ENCODE peak calls at places on chromosomes 6 and 20, in seven cellular contexts. B is testis, C is stomach, H is HCT116, Y is ovary, F is upper lobe of left lung, J is heart left ventricle. G is an unnamed sample.

GRCh38 chr6:127737009-127737486 is 160.1 kb downstream of the C6orf58 start:
- DNase-seq in J (no peak), H (peak), F (peak), B (peak), C (peak), Y (no peak), G (no peak)

GRCh38 chr20:63639093-63639860 is 12.4 kb upstream of the GMEB2 start:
- DNase-seq in J (peak), F (peak), Y (no peak), B (no peak), H (no peak), C (peak), G (peak)

GRCh38 chr6:167791036-167791779 is 35.5 kb upstream of the AFDN start:
- DNase-seq in Y (no peak), H (no peak), F (no peak), C (no peak), J (no peak), B (peak), G (peak)

GRCh38 chr20:53028337-53029007 is 56.3 kb downstream of the TSHZ2 start:
- DNase-seq in C (no peak), F (no peak), B (no peak), H (no peak), J (no peak), Y (no peak), G (no peak)

GRCh38 chr20:24875078-24875477 is 74.0 kb upstream of the CST7 start:
- DNase-seq in B (no peak), H (no peak), C (no peak), Y (no peak), F (no peak), J (no peak), G (no peak)

GRCh38 chr6:169933839-169934698 is 182.6 kb downstream of the ERMARD start:
- DNase-seq in B (peak), Y (peak), F (peak), J (peak), C (peak), H (no peak), G (no peak)

GRCh38 chr6:36605102-36605501 is 10.9 kb downstream of the SRSF3 start:
- DNase-seq in B (no peak), J (no peak), Y (no peak), F (peak), C (no peak), H (no peak), G (peak)

GRCh38 chr6:152746172-152746553 is 4.4 kb upstream of the VIP start:
- DNase-seq in B (no peak), J (no peak), H (peak), C (no peak), F (no peak), Y (no peak), G (no peak)

GRCh38 chr6:135651964-135652755 is 154.6 kb upstream of the AHI1 start:
- DNase-seq in Y (no peak), J (no peak), F (no peak), C (no peak), H (no peak), B (no peak), G (no peak)

GRCh38 chr6:36204068-36204753 is 7.7 kb downstream of the BRPF3 start:
- DNase-seq in B (no peak), H (no peak), C (no peak), J (no peak), F (no peak), Y (no peak), G (no peak)

GRCh38 chr6:56930846-56931245 is 24.1 kb upstream of the BEND6 start:
- DNase-seq in F (no peak), J (no peak), Y (no peak), B (no peak), C (no peak), H (no peak), G (no peak)

GRCh38 chr6:96391776-96392175 is 129.8 kb upstream of the UFL1 start:
- DNase-seq in F (peak), H (no peak), C (peak), B (peak), J (no peak), Y (peak), G (no peak)

GRCh38 chr20:4136967-4137334 is 121.6 kb upstream of the RNF24 start:
- DNase-seq in Y (no peak), C (no peak), B (no peak), F (no peak), H (no peak), J (no peak), G (no peak)

GRCh38 chr20:43442310-43442880 is 15.3 kb upstream of the SRSF6 start:
- DNase-seq in Y (no peak), H (no peak), C (no peak), F (no peak), J (no peak), B (no peak), G (no peak)

GRCh38 chr6:73516712-73517489 is 3.9 kb downstream of the EEF1A1 start:
- DNase-seq in H (no peak), F (no peak), Y (no peak), J (no peak), B (no peak), C (no peak), G (no peak)

GRCh38 chr20:48653706-48654051 is 174.1 kb downstream of the PREX1 start:
- DNase-seq in J (no peak), C (no peak), F (no peak), Y (no peak), B (no peak), H (no peak), G (no peak)

GRCh38 chr6:83908813-83909212 is 49.3 kb downstream of the CYB5R4 start:
- DNase-seq in C (no peak), F (no peak), J (no peak), H (no peak), Y (no peak), B (no peak), G (no peak)

GRCh38 chr20:8082999-8083398 is 49.1 kb upstream of the PLCB1 start:
- DNase-seq in J (no peak), F (no peak), Y (no peak), H (no peak), B (no peak), C (no peak), G (no peak)

GRCh38 chr6:132734694-132735236 is 20.9 kb upstream of the VNN1 start:
- DNase-seq in B (no peak), Y (no peak), F (no peak), C (no peak), H (peak), J (no peak), G (no peak)

GRCh38 chr6:170096191-170096802 is 194.6 kb downstream of the DLL1 start:
- DNase-seq in H (no peak), C (peak), Y (no peak), B (peak), J (peak), F (no peak), G (peak)

GRCh38 chr6:20630136-20630535 is 95.9 kb downstream of the CDKAL1 start:
- DNase-seq in J (no peak), Y (no peak), C (no peak), F (no peak), B (no peak), H (no peak), G (no peak)

GRCh38 chr6:100695445-100695844 is 185.7 kb downstream of the ASCC3 start:
- DNase-seq in H (no peak), F (no peak), B (no peak), J (no peak), C (no peak), Y (no peak), G (no peak)

GRCh38 chr20:64077094-64077493 is 2.2 kb downstream of the RGS19 start:
- DNase-seq in B (no peak), C (no peak), H (no peak), J (no peak), Y (no peak), F (peak), G (peak)

GRCh38 chr6:158060447-158061360 is 79.0 kb downstream of the SYNJ2 start:
- DNase-seq in F (peak), J (peak), H (no peak), C (peak), Y (peak), B (peak), G (peak)

GRCh38 chr20:35739294-35740163 is 2.5 kb downstream of the RBM39 start:
- DNase-seq in H (no peak), B (no peak), F (no peak), C (no peak), J (no peak), Y (no peak), G (no peak)

GRCh38 chr20:32480361-32481199 is 104.6 kb downstream of the NOL4L start:
- DNase-seq in F (no peak), Y (no peak), C (no peak), B (no peak), H (no peak), J (no peak), G (no peak)
- H3K27ac ChIP-seq in F (peak), Y (no peak), C (peak), B (no peak), H (no peak), J (peak), G (peak)

GRCh38 chr20:22548040-22548439 is 36.3 kb downstream of the FOXA2 start:
- DNase-seq in Y (no peak), H (no peak), J (no peak), C (no peak), B (no peak), F (no peak), G (no peak)
- TF ChIP-seq POLR2A in Y (no peak), H (no peak), J (no peak), C (no peak), B (no peak), F (no peak), G (no peak)

DNA sequence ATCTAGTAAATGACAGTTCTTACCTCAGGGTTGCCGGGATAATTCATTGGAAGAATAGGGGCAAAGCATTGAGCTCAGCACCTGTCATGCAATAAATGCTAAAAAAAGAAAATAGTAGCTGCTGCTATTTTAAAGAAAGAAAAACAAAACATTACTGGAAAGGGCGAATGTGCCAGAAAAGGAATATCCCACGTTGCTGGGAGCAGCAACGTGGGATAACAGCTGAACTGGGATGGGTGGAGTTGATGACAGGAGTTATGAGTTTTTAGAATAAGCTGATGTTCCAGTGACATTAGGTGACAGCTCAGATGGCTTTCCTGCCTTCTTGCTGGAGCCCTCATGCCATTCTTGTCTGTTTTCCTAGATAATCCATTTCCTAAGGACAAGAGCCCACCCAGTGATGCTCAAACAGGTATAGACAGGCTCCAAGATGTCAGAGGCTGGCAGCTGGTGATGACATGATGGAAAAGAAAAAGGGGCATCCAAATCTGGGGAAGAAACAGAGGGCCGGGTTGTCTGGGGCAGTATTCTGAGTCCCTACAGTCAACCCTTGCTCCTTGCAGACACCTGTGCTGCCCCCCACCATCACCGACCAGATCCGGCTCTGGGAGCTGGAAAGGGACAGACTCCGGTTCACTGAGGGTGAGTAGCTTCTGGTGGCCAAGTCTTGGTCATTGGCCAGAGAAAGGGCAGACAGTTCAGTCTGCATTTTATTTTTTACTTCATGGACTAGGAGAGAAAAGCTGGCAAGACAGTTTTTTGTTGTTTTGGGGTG is 1.1 kb upstream of the VARS2 start:
- DNase-seq in F (no peak), J (no peak), H (no peak), C (no peak), Y (no peak), B (no peak), G (no peak)
- H3K27ac ChIP-seq in F (peak), J (peak), H (no peak), C (peak), Y (peak), B (peak), G (peak)

GRCh38 chr6:87151786-87152527 is 3.4 kb upstream of the ZNF292 start:
- DNase-seq in Y (peak), C (peak), B (peak), H (no peak), F (peak), J (peak), G (peak)

GRCh38 chr6:87154641-87155271 is 609 bp upstream of the ZNF292 start:
- DNase-seq in C (no peak), Y (no peak), F (no peak), J (no peak), H (no peak), B (peak), G (no peak)

GRCh38 chr6:87155920-87156600 is 695 bp downstream of the ZNF292 start:
- DNase-seq in C (peak), J (peak), F (peak), B (peak), H (no peak), Y (peak), G (peak)

GRCh38 chr6:87152528-87152950 is 2.8 kb upstream of the ZNF292 start:
- DNase-seq in B (no peak), C (no peak), F (no peak), H (no peak), J (no peak), Y (no peak), G (no peak)

DNA sequence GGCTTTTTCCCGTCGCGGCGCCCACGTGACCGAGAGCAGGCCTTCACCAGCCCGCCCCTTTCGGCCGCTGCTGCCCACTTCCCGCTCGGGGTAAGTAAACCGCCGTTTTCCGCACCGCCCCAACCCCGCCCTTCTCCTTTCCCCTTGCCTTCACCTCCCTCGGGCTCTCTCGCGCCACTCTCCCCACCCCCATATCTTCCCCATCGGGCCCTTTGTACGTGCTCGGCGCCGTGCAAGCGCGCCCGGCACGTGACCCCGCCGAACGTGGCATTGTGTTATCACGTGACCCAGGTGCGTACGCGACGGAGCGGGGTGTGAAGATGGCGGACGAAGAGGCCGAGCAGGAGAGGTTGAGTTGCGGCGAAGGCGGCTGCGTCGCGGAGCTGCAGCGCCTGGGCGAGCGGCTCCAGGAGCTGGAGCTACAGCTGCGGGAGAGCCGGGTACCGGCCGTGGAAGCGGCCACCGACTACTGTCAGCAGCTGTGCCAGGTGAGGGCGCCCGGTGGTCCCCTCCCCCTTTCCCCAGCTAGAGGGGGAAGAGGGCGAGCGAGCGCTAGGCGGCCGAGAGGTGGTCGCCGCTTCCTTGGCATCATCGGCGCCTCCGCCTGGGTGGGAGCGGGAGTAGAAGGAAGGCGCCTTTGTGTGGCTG is at the start of gene ZNF292:
- DNase-seq in J (peak), F (peak), H (peak), Y (peak), C (peak), B (peak), G (peak)
- TF ChIP-seq POLR2A in J (peak), F (peak), H (no peak), Y (peak), C (peak), B (peak), G (no peak)

GRCh38 chr20:6767166-6767535 is 335 bp upstream of the BMP2 start:
- DNase-seq in H (no peak), B (no peak), C (no peak), Y (no peak), F (no peak), J (no peak), G (no peak)
- H3K27ac ChIP-seq in H (no peak), B (no peak), C (peak), Y (no peak), F (peak), J (no peak), G (peak)

DNA sequence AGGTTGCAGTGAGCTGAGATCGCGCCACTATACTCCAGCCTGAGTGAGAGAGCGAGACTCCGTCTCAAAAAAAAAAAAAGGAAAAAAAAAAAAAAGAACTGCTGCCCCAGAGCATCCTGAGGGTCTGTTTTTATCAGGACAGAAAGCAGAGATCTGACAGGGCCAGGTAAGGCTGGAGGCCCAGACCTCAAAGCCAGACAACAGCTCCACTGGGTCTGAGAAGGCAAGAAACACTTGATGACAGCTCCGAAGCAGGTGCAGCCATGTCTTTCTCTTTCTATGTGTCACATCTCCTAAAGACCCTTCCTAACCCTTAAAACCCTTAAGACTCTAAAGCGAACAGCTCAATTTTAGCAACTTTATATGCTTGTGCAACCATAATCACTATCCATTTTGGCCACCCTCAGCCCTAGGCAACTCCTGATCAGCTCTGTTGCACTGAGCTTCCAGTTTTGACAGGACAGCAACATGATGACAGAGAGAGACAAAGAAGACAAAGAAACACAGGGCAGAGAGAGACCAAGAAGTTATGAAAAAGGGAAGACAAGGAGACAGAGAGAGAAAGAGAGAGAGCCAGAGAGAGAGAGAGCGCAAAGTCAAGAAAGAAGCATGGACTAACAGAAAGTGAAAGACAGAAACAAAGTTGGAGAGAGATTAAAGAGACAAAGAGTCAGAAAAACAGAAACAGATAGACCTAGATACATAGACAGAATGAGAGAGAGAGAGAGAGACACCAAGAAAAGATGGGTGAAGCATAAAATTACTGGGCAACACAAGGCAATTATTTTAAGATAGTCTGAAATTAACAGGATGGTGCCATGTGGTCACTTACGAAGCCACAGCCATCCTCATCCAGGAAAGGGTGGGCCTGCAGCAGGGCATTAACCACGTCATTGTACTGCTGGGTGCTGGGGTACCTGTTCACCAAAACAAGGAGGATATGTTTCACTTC is 39.2 kb downstream of the SAMD3 start:
- DNase-seq in C (no peak), H (no peak), Y (no peak), F (peak), J (no peak), B (no peak), G (no peak)
- TF ChIP-seq POLR2A in C (no peak), H (no peak), Y (no peak), F (no peak), J (no peak), B (no peak), G (no peak)

DNA sequence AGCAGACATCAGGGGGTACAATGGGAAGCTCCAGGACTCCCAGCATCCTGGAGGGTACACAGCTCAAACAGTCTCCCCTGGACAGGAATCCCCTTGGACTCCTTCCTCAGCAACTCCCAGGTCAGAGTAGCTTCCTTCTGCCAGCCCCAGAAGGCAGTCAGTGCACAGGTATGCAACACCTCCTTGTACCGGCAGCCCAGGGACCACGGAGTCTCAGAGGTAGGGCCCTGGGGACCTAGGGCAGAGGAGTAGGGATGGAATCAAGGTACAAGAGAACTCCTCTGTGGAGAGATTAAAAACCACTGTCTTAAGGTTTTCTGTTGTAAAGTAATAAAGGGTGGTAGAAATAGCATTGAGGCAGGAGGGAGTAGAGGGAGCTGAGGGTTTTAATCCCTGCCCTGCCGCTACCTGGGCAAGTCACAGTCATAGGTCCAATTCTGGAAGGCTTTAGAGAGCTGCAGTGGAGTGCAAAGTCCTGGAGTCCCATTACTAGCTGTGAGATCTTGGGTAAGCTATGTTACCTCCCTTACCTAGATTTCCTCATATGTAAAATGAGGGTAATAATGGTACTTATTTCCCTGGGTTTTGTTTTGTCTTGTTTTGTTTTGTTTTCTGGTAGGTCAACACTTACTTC is 7.4 kb downstream of the TP53TG5 start:
- DNase-seq in B (no peak), J (no peak), F (no peak), C (no peak), Y (no peak), H (no peak), G (no peak)
- H3K27ac ChIP-seq in B (no peak), J (no peak), F (no peak), C (no peak), Y (no peak), H (no peak), G (no peak)

GRCh38 chr6:44245912-44246662 is 814 bp upstream of the HSP90AB1 start:
- DNase-seq in C (peak), H (peak), Y (peak), B (peak), F (peak), J (peak), G (peak)

GRCh38 chr6:44248579-44248978 is 1.7 kb downstream of the HSP90AB1 start:
- DNase-seq in J (no peak), Y (no peak), B (no peak), F (no peak), H (no peak), C (no peak), G (no peak)

GRCh38 chr6:44249082-44249748 is 2.3 kb downstream of the HSP90AB1 start:
- DNase-seq in C (no peak), B (no peak), Y (peak), J (no peak), H (no peak), F (no peak), G (peak)

GRCh38 chr6:44246663-44247337 is at the start of gene HSP90AB1:
- DNase-seq in Y (peak), H (peak), B (peak), F (peak), C (peak), J (peak), G (peak)

GRCh38 chr6:44247338-44248302 is 719 bp downstream of the HSP90AB1 start:
- DNase-seq in H (no peak), J (peak), Y (peak), C (peak), B (peak), F (peak), G (peak)
- TF ChIP-seq POLR2A in H (no peak), J (no peak), Y (peak), C (no peak), B (no peak), F (no peak), G (no peak)

G was measured in spleen.